ENCODE peak calls at places on chromosomes 5 and 9, in five cellular contexts. G, I, B, J and K are unnamed samples.

GRCh38 chr5:80083115-80083890 is 48.2 kb downstream of the THBS4 start:
- DNase-seq in G (peak; percentile 81), I (no peak), B (peak; percentile 85), J (peak; percentile 87), K (peak; percentile 80)

GRCh38 chr9:126337690-126338426 is 11.2 kb downstream of the MVB12B start:
- DNase-seq in G (no peak), I (no peak), B (no peak), J (peak; percentile 72), K (no peak)

GRCh38 chr5:171681061-171681460 is 104.6 kb upstream of the SMIM23 start:
- DNase-seq in G (no peak), I (no peak), B (no peak), J (peak; percentile 70), K (no peak)

GRCh38 chr5:145554399-145554798 is 280.7 kb downstream of the PRELID2 start:
- DNase-seq in G (no peak), I (no peak), B (peak; percentile 75), J (no peak), K (peak; percentile 51)

GRCh38 chr9:101737705-101738565 is 512 bp downstream of the GRIN3A start:
- DNase-seq in G (no peak), I (peak; percentile 53), B (no peak), J (no peak), K (no peak)

GRCh38 chr9:28538132-28538531 is 964.9 kb upstream of the C9orf72 start:
- DNase-seq in G (no peak), I (no peak), B (no peak), J (no peak), K (no peak)

GRCh38 chr5:160237571-160238093 is 8.3 kb downstream of the FABP6 start:
- DNase-seq in G (no peak), I (no peak), B (no peak), J (no peak), K (no peak)

GRCh38 chr5:74227081-74227480 is 413.4 kb downstream of the ENC1 start:
- DNase-seq in G (no peak), I (no peak), B (no peak), J (no peak), K (no peak)

GRCh38 chr5:88551724-88552345 is 283.2 kb upstream of the TMEM161B start:
- DNase-seq in G (no peak), I (no peak), B (no peak), J (no peak), K (no peak)

GRCh38 chr9:111605041-111605559 is 5.7 kb upstream of the PTGR1 start:
- DNase-seq in G (no peak), I (no peak), B (no peak), J (no peak), K (no peak)

GRCh38 chr9:76817489-76817888 is 53.3 kb downstream of the PCA3 start:
- DNase-seq in G (no peak), I (no peak), B (peak; percentile 98), J (no peak), K (peak; percentile 53)

GRCh38 chr9:89661391-89661949 is 56.7 kb downstream of the GADD45G start:
- DNase-seq in G (no peak), I (peak; percentile 33), B (no peak), J (peak; percentile 84), K (no peak)

GRCh38 chr9:137423810-137424291 is 658 bp downstream of the NOXA1 start:
- DNase-seq in G (no peak), I (no peak), B (no peak), J (peak; percentile 92), K (no peak)

GRCh38 chr9:129323376-129323998 is 145.4 kb upstream of the IER5L start:
- DNase-seq in G (no peak), I (no peak), B (no peak), J (peak; percentile 23), K (no peak)

GRCh38 chr9:120922404-120923173 is 4.0 kb downstream of the TRAF1 start:
- DNase-seq in G (no peak), I (no peak), B (no peak), J (no peak), K (no peak)

GRCh38 chr5:6439588-6440550 is 8.8 kb upstream of the UBE2QL1 start:
- DNase-seq in G (no peak), I (no peak), B (no peak), J (no peak), K (no peak)

GRCh38 chr5:91638010-91638409 is 254.9 kb upstream of the ARRDC3 start:
- DNase-seq in G (no peak), I (no peak), B (no peak), J (no peak), K (no peak)

GRCh38 chr9:38269752-38270151 is 122.8 kb upstream of the ALDH1B1 start:
- DNase-seq in G (no peak), I (no peak), B (no peak), J (peak; percentile 59), K (no peak)

GRCh38 chr9:100011062-100011681 is 87.6 kb downstream of the ERP44 start:
- DNase-seq in G (peak; percentile 61), I (peak; percentile 47), B (peak; percentile 79), J (no peak), K (peak; percentile 76)

GRCh38 chr5:1219768-1220100 is 5.4 kb upstream of the SLC6A18 start:
- DNase-seq in G (no peak), I (no peak), B (no peak), J (no peak), K (no peak)

GRCh38 chr5:14234204-14234603 is 91.1 kb downstream of the TRIO start:
- DNase-seq in G (no peak), I (no peak), B (no peak), J (no peak), K (peak; percentile 38)

GRCh38 chr9:18864516-18864915 is 168.5 kb downstream of the SAXO1 start:
- DNase-seq in G (no peak), I (no peak), B (no peak), J (no peak), K (no peak)

GRCh38 chr9:18857769-18858168 is 175.2 kb downstream of the SAXO1 start:
- DNase-seq in G (no peak), I (no peak), B (peak; percentile 90), J (no peak), K (peak; percentile 59)

GRCh38 chr9:18865542-18865941 is 167.5 kb downstream of the SAXO1 start:
- DNase-seq in G (no peak), I (no peak), B (peak; percentile 20), J (no peak), K (no peak)

GRCh38 chr9:18863821-18864220 is 169.2 kb downstream of the SAXO1 start:
- DNase-seq in G (no peak), I (no peak), B (no peak), J (no peak), K (no peak)

DNA sequence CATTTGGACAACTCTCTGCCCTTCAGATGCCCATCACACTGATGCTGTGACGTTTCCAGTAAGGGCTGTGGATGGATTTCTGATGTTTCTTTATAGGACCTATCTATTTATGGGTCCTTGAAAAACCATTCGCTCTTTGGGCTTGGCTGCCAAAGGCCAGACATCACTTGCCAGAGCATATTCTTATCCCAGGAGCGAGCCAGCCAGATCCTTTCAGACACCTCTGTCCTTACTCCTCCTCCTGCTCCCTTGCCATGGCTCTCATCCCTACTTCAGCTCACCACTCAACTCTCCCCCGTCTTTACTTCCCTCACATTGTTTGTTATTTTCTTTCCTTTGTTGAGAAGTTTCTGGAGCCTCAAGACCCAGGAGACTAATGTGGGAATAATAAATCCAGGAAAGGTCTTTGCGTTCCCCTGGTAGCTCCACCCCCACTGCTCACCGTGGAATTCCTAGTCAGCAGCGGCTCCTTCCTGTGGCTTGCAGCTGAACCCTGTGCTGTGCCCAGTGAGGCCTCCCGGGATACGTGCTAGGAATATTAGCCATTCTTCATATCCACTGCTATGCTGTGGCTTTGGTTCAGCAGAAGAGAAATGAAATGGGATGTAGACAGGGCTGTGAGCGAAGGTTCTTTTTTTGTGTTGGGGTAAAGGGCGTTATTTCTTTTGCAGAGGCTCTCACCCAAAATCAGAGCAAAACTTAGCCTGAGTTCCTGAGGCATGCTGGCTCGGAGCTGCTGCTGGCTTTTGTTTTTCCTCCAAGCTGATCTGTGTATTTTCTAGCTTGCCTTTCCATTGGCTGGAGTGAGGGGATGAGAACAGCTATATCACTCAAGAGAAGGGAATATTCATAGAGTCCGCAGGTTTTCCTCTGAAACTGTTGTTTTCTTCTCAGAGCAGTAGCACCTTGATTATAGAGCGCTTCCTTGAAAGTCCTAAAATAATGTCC is 171.1 kb downstream of the SAXO1 start:
- DNase-seq in G (no peak), I (no peak), B (peak; percentile 60), J (no peak), K (peak; percentile 60)
- TF ChIP-seq CTCF in G (no peak), I (no peak), B (no peak), J (no peak), K (peak; percentile 19)

GRCh38 chr5:159071382-159071781 is 28.3 kb downstream of the EBF1 start:
- DNase-seq in G (no peak), I (no peak), B (no peak), J (no peak), K (no peak)

GRCh38 chr5:159067201-159067600 is 32.5 kb downstream of the EBF1 start:
- DNase-seq in G (no peak), I (no peak), B (no peak), J (no peak), K (no peak)

GRCh38 chr5:159073030-159073429 is 26.7 kb downstream of the EBF1 start:
- DNase-seq in G (no peak), I (no peak), B (peak; percentile 82), J (no peak), K (no peak)
- H3K4me3 ChIP-seq in G (no peak overlapping the region), I (no peak overlapping the region), B (no peak overlapping the region), J (no peak overlapping the region), K (no peak overlapping the region)

GRCh38 chr5:121968910-121969607 is 7.3 kb downstream of the SRFBP1 start:
- DNase-seq in G (no peak), I (no peak), B (peak; percentile 99), J (no peak), K (peak; percentile 99)

GRCh38 chr5:121963409-121963808 is 1.6 kb downstream of the SRFBP1 start:
- DNase-seq in G (no peak), I (no peak), B (no peak), J (no peak), K (no peak)

GRCh38 chr5:121962943-121963342 is 1.2 kb downstream of the SRFBP1 start:
- DNase-seq in G (no peak), I (no peak), B (peak; percentile 12), J (no peak), K (no peak)

GRCh38 chr5:121969660-121970295 is 8.0 kb downstream of the SRFBP1 start:
- DNase-seq in G (no peak), I (no peak), B (peak; percentile 69), J (no peak), K (peak; percentile 49)

DNA sequence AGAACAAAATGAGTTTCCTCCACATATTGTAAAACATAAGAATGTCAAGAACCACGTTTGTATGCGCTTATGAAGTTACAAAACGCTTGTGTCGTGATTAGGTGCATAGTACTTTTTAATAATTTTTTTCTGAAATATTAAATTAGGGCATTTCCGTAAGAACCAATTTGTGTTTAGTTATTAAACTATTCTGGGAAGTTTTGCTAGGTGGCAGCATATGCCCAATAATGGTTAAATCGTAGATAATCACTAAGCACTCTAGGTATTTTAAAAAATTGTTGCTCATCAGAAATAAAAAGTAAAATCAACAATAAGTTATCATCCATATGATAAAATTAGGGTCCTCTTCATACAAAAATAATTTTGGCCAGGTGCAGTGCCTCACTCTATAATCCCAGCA is 5.4 kb downstream of the SRFBP1 start:
- DNase-seq in G (no peak), I (no peak), B (peak; percentile 62), J (no peak), K (peak; percentile 76)
- TF ChIP-seq CTCF in G (peak; percentile 59), I (no peak), B (peak; percentile 40), J (no peak), K (peak; percentile 40)

GRCh38 chr5:132296412-132297001 is 2.3 kb downstream of the SLC22A4 start:
- DNase-seq in G (no peak), I (no peak), B (peak; percentile 51), J (peak; percentile 80), K (peak; percentile 76)
- H3K4me3 ChIP-seq in G (no peak overlapping the region), I (no peak overlapping the region), B (no peak overlapping the region), J (no peak overlapping the region), K (peak overlapping the region; percentile 79)

GRCh38 chr5:127893232-127893631 is 190.0 kb downstream of the CCDC192 start:
- DNase-seq in G (no peak), I (no peak), B (no peak), J (no peak), K (no peak)
- TF ChIP-seq CTCF in G (no peak), I (no peak), B (no peak), J (no peak), K (no peak)